ENCODE peak calls at places on chromosomes 3 and 15, in six cellular contexts. V is foreskin fibroblast, L is heart left ventricle, G is ovary, D is fibroblast of lung, S is SK-N-SH. A is an unnamed sample.

GRCh38 chr3:110070539-110070916 is 733.2 kb upstream of the DPPA4 start:
- DNase-seq in V (no peak), L (no peak), G (no peak), D (peak), S (no peak), A (no peak)

GRCh38 chr15:82999905-83000671 is 11.4 kb downstream of the C15orf40 start:
- DNase-seq in V (peak), L (no peak), G (no peak), D (peak), S (peak), A (no peak)

GRCh38 chr3:73484656-73485248 is 140.0 kb downstream of the PDZRN3 start:
- DNase-seq in V (peak), L (no peak), G (no peak), D (no peak), S (no peak), A (no peak)

GRCh38 chr15:63339836-63340235 is 41.8 kb downstream of the CA12 start:
- DNase-seq in V (no peak), L (no peak), G (no peak), D (no peak), S (no peak), A (no peak)

GRCh38 chr15:67413770-67414429 is 107.0 kb upstream of the C15orf61 start:
- DNase-seq in V (peak), L (no peak), G (no peak), D (peak), S (no peak), A (peak)

GRCh38 chr3:81291586-81291985 is 469.9 kb downstream of the GBE1 start:
- DNase-seq in V (no peak), L (no peak), G (no peak), D (peak), S (no peak), A (no peak)

GRCh38 chr15:41881550-41881924 is 12.3 kb downstream of the SPTBN5 start:
- DNase-seq in V (no peak), L (no peak), G (no peak), D (no peak), S (no peak), A (no peak)

GRCh38 chr15:66210684-66211083 is 42.9 kb downstream of the MEGF11 start:
- DNase-seq in V (no peak), L (no peak), G (no peak), D (no peak), S (no peak), A (no peak)

GRCh38 chr15:60784855-60785254 is 305.9 kb upstream of the ICE2 start:
- DNase-seq in V (no peak), L (no peak), G (no peak), D (no peak), S (peak), A (no peak)

GRCh38 chr3:100129944-100130343 is 15.6 kb upstream of the FILIP1L start:
- DNase-seq in V (no peak), L (no peak), G (no peak), D (no peak), S (no peak), A (no peak)

GRCh38 chr3:78994174-78995027 is 773.4 kb downstream of the ROBO1 start:
- DNase-seq in V (peak), L (no peak), G (no peak), D (no peak), S (no peak), A (no peak)

DNA sequence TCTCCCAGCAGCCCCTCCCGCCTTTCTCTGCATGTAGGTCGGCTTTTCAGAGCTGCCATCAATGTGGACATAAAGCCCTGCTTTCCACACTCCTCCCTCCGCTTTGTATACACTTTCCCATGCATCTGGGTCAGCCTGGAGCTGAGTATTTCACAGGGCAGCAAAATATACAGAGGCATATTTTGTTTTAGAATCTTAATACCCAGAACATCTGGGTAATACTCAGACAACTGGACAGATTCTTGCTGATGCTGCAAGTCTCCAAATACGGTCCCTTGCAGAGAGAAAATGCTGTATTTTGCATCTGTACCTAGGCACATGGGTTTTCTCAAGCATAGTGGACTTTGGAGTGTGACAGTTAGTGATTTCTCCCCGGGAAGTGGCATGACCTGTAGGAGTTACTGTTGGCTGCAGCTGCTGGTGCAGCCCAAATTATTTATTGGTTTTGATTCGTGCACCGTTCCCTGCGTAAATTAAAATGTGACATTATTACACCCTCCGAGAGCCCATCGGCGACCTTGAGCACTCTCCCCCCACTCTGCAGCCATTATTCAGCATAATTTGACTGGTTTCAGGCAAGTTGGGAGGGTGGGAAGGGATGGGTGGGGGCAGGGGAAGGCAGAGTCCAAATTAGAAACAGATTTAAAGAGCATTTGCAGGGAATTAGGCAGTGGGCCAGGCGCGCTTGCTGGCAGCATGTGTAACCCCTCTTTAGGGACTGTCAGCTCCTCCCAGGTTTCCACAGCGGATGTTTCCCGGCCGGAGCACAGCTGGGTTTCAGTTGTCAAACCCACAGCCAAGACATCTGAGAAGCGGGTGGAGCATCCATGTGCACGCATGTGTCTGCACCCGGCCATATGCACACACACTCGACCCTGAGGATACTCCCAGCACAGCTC is 100.8 kb downstream of the CPN2 start:
- DNase-seq in V (peak), L (peak), G (peak), D (peak), S (peak), A (peak)
- H3K4me3 ChIP-seq in V (peak), L (peak), G (no peak), D (no peak), S (no peak), A (no peak)

GRCh38 chr3:123547881-123548534 is 36.8 kb downstream of the HACD2 start:
- DNase-seq in V (no peak), L (peak), G (peak), D (no peak), S (no peak), A (no peak)

GRCh38 chr3:123546133-123546755 is 38.6 kb downstream of the HACD2 start:
- DNase-seq in V (peak), L (no peak), G (no peak), D (peak), S (no peak), A (no peak)

GRCh38 chr3:123552768-123553167 is 32.1 kb downstream of the HACD2 start:
- DNase-seq in V (no peak), L (no peak), G (no peak), D (no peak), S (no peak), A (no peak)

GRCh38 chr3:123552095-123552714 is 32.6 kb downstream of the HACD2 start:
- DNase-seq in V (peak), L (no peak), G (no peak), D (no peak), S (peak), A (no peak)
- TF ChIP-seq CTCF in V (peak), L (peak), G (no peak), D (peak), S (peak), A (peak)

GRCh38 chr3:126523745-126524428 is at the start of gene CHST13:
- DNase-seq in V (peak), L (no peak), G (no peak), D (peak), S (peak), A (no peak)
- H3K4me3 ChIP-seq in V (peak), L (peak), G (peak), D (peak), S (peak), A (peak)

DNA sequence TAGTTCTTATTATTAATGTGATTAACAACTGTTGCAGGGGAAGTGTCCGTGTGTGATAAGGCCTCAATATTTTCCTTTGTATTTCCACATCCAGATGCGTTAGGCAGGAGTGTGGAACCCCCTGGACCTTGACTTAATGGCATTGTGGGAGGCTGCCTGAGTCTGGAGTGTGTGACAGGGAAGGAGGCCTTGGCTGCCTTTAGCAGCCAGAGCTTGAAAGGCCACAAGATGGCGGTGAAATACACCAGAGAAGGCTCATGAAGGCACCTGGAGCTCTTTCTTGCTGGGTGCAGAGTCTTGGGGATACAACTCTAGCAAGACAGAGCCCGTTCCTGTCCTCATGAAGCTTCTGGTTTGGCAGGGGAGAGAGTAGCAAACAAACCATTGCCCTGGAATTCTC is 36.9 kb downstream of the POLR2M start:
- DNase-seq in V (peak), L (no peak), G (no peak), D (no peak), S (no peak), A (no peak)
- TF ChIP-seq CTCF in V (peak), L (no peak), G (no peak), D (no peak), S (peak), A (peak)

A was measured in AG09309.